ENCODE peak calls at places on chromosomes 7 and 10, in six cellular contexts. One of them, this sample, is unnamed.

GRCh38 chr10:101438881-101439391 is 85.0 kb downstream of the BTRC start:
- DNase-seq in HTR-8/SVneo: no peak
- DNase-seq in GM23248: peak
- DNase-seq in lower lobe of right lung: no peak
- DNase-seq in progenitor cell of endocrine pancreas: no peak
- DNase-seq in brain microvascular endothelial cell: no peak
- DNase-seq in this sample: no peak

GRCh38 chr7:17027143-17027802 is 145.5 kb upstream of the AGR3 start:
- DNase-seq in HTR-8/SVneo: no peak
- DNase-seq in GM23248: peak
- DNase-seq in lower lobe of right lung: no peak
- DNase-seq in progenitor cell of endocrine pancreas: no peak
- DNase-seq in brain microvascular endothelial cell: no peak
- DNase-seq in this sample: no peak

GRCh38 chr10:126080303-126080825 is 184.0 kb downstream of the FANK1 start:
- DNase-seq in HTR-8/SVneo: no peak
- DNase-seq in GM23248: no peak
- DNase-seq in lower lobe of right lung: no peak
- DNase-seq in progenitor cell of endocrine pancreas: no peak
- DNase-seq in brain microvascular endothelial cell: no peak
- DNase-seq in this sample: no peak

GRCh38 chr7:76303057-76303828 is 770 bp downstream of the HSPB1 start:
- DNase-seq in HTR-8/SVneo: peak
- DNase-seq in GM23248: peak
- DNase-seq in lower lobe of right lung: peak
- DNase-seq in progenitor cell of endocrine pancreas: peak
- DNase-seq in brain microvascular endothelial cell: peak
- DNase-seq in this sample: peak

GRCh38 chr10:61096056-61096455 is 152.1 kb upstream of the RHOBTB1 start:
- DNase-seq in HTR-8/SVneo: no peak
- DNase-seq in GM23248: no peak
- DNase-seq in lower lobe of right lung: no peak
- DNase-seq in progenitor cell of endocrine pancreas: no peak
- DNase-seq in brain microvascular endothelial cell: no peak
- DNase-seq in this sample: peak

GRCh38 chr7:16929146-16929762 is 47.5 kb upstream of the AGR3 start:
- DNase-seq in HTR-8/SVneo: no peak
- DNase-seq in GM23248: no peak
- DNase-seq in lower lobe of right lung: no peak
- DNase-seq in progenitor cell of endocrine pancreas: no peak
- DNase-seq in brain microvascular endothelial cell: no peak
- DNase-seq in this sample: no peak

GRCh38 chr7:30760514-30761213 is 8.7 kb downstream of the INMT start:
- DNase-seq in HTR-8/SVneo: no peak
- DNase-seq in GM23248: no peak
- DNase-seq in lower lobe of right lung: no peak
- DNase-seq in progenitor cell of endocrine pancreas: no peak
- DNase-seq in brain microvascular endothelial cell: peak
- DNase-seq in this sample: no peak

GRCh38 chr10:282294-283139 is 147.3 kb downstream of the ZMYND11 start:
- DNase-seq in HTR-8/SVneo: no peak
- DNase-seq in GM23248: peak
- DNase-seq in lower lobe of right lung: no peak
- DNase-seq in progenitor cell of endocrine pancreas: no peak
- DNase-seq in brain microvascular endothelial cell: no peak
- DNase-seq in this sample: no peak

GRCh38 chr10:54906940-54907339 is 105.9 kb upstream of the PCDH15 start:
- DNase-seq in HTR-8/SVneo: no peak
- DNase-seq in GM23248: no peak
- DNase-seq in lower lobe of right lung: no peak
- DNase-seq in progenitor cell of endocrine pancreas: no peak
- DNase-seq in brain microvascular endothelial cell: no peak
- DNase-seq in this sample: no peak

GRCh38 chr7:139103057-139103820 is 6.3 kb downstream of the ZC3HAV1 start:
- DNase-seq in HTR-8/SVneo: no peak
- DNase-seq in GM23248: no peak
- DNase-seq in lower lobe of right lung: no peak
- DNase-seq in progenitor cell of endocrine pancreas: no peak
- DNase-seq in brain microvascular endothelial cell: no peak
- DNase-seq in this sample: no peak

GRCh38 chr10:69570050-69570816 is 3.0 kb downstream of the NEUROG3 start:
- DNase-seq in HTR-8/SVneo: no peak
- DNase-seq in GM23248: no peak
- DNase-seq in lower lobe of right lung: no peak
- DNase-seq in progenitor cell of endocrine pancreas: no peak
- DNase-seq in brain microvascular endothelial cell: no peak
- DNase-seq in this sample: no peak

GRCh38 chr10:119245272-119245671 is 37.9 kb downstream of the GRK5 start:
- DNase-seq in HTR-8/SVneo: no peak
- DNase-seq in GM23248: no peak
- DNase-seq in lower lobe of right lung: no peak
- DNase-seq in progenitor cell of endocrine pancreas: no peak
- DNase-seq in brain microvascular endothelial cell: no peak
- DNase-seq in this sample: no peak

GRCh38 chr7:137846588-137847417 is at the start of gene DGKI:
- DNase-seq in HTR-8/SVneo: no peak
- DNase-seq in GM23248: peak
- DNase-seq in lower lobe of right lung: peak
- DNase-seq in progenitor cell of endocrine pancreas: peak
- DNase-seq in brain microvascular endothelial cell: no peak
- DNase-seq in this sample: no peak

GRCh38 chr10:35770817-35771355 is 128.8 kb upstream of the FZD8 start:
- DNase-seq in HTR-8/SVneo: no peak
- DNase-seq in GM23248: no peak
- DNase-seq in lower lobe of right lung: no peak
- DNase-seq in progenitor cell of endocrine pancreas: no peak
- DNase-seq in brain microvascular endothelial cell: no peak
- DNase-seq in this sample: no peak

GRCh38 chr10:20795391-20795790 is 101.7 kb downstream of the NEBL start:
- DNase-seq in HTR-8/SVneo: no peak
- DNase-seq in GM23248: no peak
- DNase-seq in lower lobe of right lung: no peak
- DNase-seq in progenitor cell of endocrine pancreas: no peak
- DNase-seq in brain microvascular endothelial cell: no peak
- DNase-seq in this sample: no peak

GRCh38 chr10:52950578-52950977 is 178.0 kb upstream of the MBL2 start:
- DNase-seq in HTR-8/SVneo: no peak
- DNase-seq in GM23248: no peak
- DNase-seq in lower lobe of right lung: no peak
- DNase-seq in progenitor cell of endocrine pancreas: no peak
- DNase-seq in brain microvascular endothelial cell: no peak
- DNase-seq in this sample: no peak

This sample was measured in foreskin melanocyte.